ENCODE peak calls at places on chromosome 6, in eight cellular contexts. One of them, this sample, is unnamed.
A peak's percentile ranks its signal among the peaks of the same experiment; 100 is the strongest.

GRCh38 chr6:139240161-139241010 is 51.4 kb downstream of the TXLNB start:
- DNase-seq in psoas muscle: no peak
- DNase-seq in fibroblast of mammary gland: peak; percentile 86
- DNase-seq in fibroblast of lung: peak; percentile 90
- DNase-seq in ovary: peak; percentile 36
- DNase-seq in astrocyte of the spinal cord: peak; percentile 93
- DNase-seq in AG04450: peak; percentile 89
- DNase-seq in HepG2: no peak
- DNase-seq in this sample: peak; percentile 34

GRCh38 chr6:38806271-38806670 is 91.2 kb downstream of the DNAH8 start:
- DNase-seq in HepG2: no peak
- DNase-seq in fibroblast of lung: no peak
- DNase-seq in ovary: no peak
- DNase-seq in fibroblast of mammary gland: no peak
- DNase-seq in astrocyte of the spinal cord: no peak
- DNase-seq in psoas muscle: no peak
- DNase-seq in AG04450: no peak
- DNase-seq in this sample: no peak

GRCh38 chr6:137036566-137037300 is 8.0 kb downstream of the IL20RA start:
- DNase-seq in fibroblast of mammary gland: no peak
- DNase-seq in fibroblast of lung: no peak
- DNase-seq in ovary: no peak
- DNase-seq in HepG2: peak; percentile 20
- DNase-seq in astrocyte of the spinal cord: no peak
- DNase-seq in AG04450: no peak
- DNase-seq in psoas muscle: no peak
- DNase-seq in this sample: no peak

GRCh38 chr6:39209360-39209811 is 19.9 kb downstream of the KCNK5 start:
- DNase-seq in fibroblast of mammary gland: no peak
- DNase-seq in psoas muscle: no peak
- DNase-seq in ovary: no peak
- DNase-seq in astrocyte of the spinal cord: no peak
- DNase-seq in HepG2: no peak
- DNase-seq in fibroblast of lung: no peak
- DNase-seq in AG04450: no peak
- DNase-seq in this sample: no peak

GRCh38 chr6:129889580-129889979 is 28.5 kb upstream of the TMEM244 start:
- DNase-seq in fibroblast of mammary gland: peak; percentile 94
- DNase-seq in fibroblast of lung: peak; percentile 89
- DNase-seq in HepG2: no peak
- DNase-seq in astrocyte of the spinal cord: peak; percentile 90
- DNase-seq in ovary: no peak
- DNase-seq in psoas muscle: no peak
- DNase-seq in AG04450: peak; percentile 42
- DNase-seq in this sample: peak; percentile 59

GRCh38 chr6:159252955-159253508 is 83.8 kb downstream of the FNDC1 start:
- DNase-seq in AG04450: peak; percentile 4
- DNase-seq in fibroblast of lung: peak; percentile 81
- DNase-seq in fibroblast of mammary gland: peak; percentile 60
- DNase-seq in HepG2: peak; percentile 52
- DNase-seq in psoas muscle: no peak
- DNase-seq in astrocyte of the spinal cord: peak; percentile 69
- DNase-seq in ovary: no peak
- DNase-seq in this sample: no peak

GRCh38 chr6:14458669-14459266 is 341.2 kb downstream of the CD83 start:
- DNase-seq in AG04450: peak; percentile 86
- DNase-seq in fibroblast of lung: peak; percentile 94
- DNase-seq in HepG2: no peak
- DNase-seq in fibroblast of mammary gland: peak; percentile 91
- DNase-seq in psoas muscle: no peak
- DNase-seq in ovary: no peak
- DNase-seq in astrocyte of the spinal cord: peak; percentile 86
- DNase-seq in this sample: peak; percentile 33

GRCh38 chr6:11042750-11043551 is 1.2 kb downstream of the ELOVL2 start:
- DNase-seq in astrocyte of the spinal cord: peak; percentile 29
- DNase-seq in fibroblast of lung: peak; percentile 33
- DNase-seq in AG04450: no peak
- DNase-seq in psoas muscle: no peak
- DNase-seq in HepG2: no peak
- DNase-seq in fibroblast of mammary gland: no peak
- DNase-seq in ovary: no peak
- DNase-seq in this sample: no peak

GRCh38 chr6:20811112-20811746 is 277.0 kb downstream of the CDKAL1 start:
- DNase-seq in fibroblast of mammary gland: peak; percentile 97
- DNase-seq in HepG2: no peak
- DNase-seq in fibroblast of lung: peak; percentile 100
- DNase-seq in astrocyte of the spinal cord: peak; percentile 98
- DNase-seq in ovary: no peak
- DNase-seq in AG04450: peak; percentile 91
- DNase-seq in psoas muscle: no peak
- DNase-seq in this sample: peak; percentile 84

GRCh38 chr6:11113038-11113437 is 1.5 kb upstream of the ERVFRD-1 start:
- DNase-seq in astrocyte of the spinal cord: no peak
- DNase-seq in fibroblast of lung: no peak
- DNase-seq in AG04450: no peak
- DNase-seq in psoas muscle: no peak
- DNase-seq in ovary: no peak
- DNase-seq in fibroblast of mammary gland: peak; percentile 82
- DNase-seq in HepG2: no peak
- DNase-seq in this sample: no peak

GRCh38 chr6:11272491-11273192 is 40.2 kb upstream of the NEDD9 start:
- DNase-seq in fibroblast of lung: no peak
- DNase-seq in HepG2: no peak
- DNase-seq in psoas muscle: no peak
- DNase-seq in AG04450: no peak
- DNase-seq in ovary: no peak
- DNase-seq in astrocyte of the spinal cord: no peak
- DNase-seq in fibroblast of mammary gland: no peak
- DNase-seq in this sample: no peak

GRCh38 chr6:156061465-156061864 is 605.8 kb upstream of the NOX3 start:
- DNase-seq in fibroblast of lung: no peak
- DNase-seq in HepG2: no peak
- DNase-seq in astrocyte of the spinal cord: no peak
- DNase-seq in ovary: no peak
- DNase-seq in fibroblast of mammary gland: no peak
- DNase-seq in AG04450: no peak
- DNase-seq in psoas muscle: no peak
- DNase-seq in this sample: no peak

GRCh38 chr6:109318328-109318876 is 63.9 kb downstream of the CD164 start:
- DNase-seq in fibroblast of lung: no peak
- DNase-seq in psoas muscle: no peak
- DNase-seq in AG04450: no peak
- DNase-seq in fibroblast of mammary gland: no peak
- DNase-seq in astrocyte of the spinal cord: no peak
- DNase-seq in HepG2: peak; percentile 78
- DNase-seq in ovary: no peak
- DNase-seq in this sample: no peak

GRCh38 chr6:40148882-40149573 is 214.8 kb upstream of the MOCS1 start:
- DNase-seq in ovary: no peak
- DNase-seq in fibroblast of lung: no peak
- DNase-seq in AG04450: no peak
- DNase-seq in HepG2: no peak
- DNase-seq in astrocyte of the spinal cord: no peak
- DNase-seq in fibroblast of mammary gland: no peak
- DNase-seq in psoas muscle: no peak
- DNase-seq in this sample: no peak

GRCh38 chr6:7640607-7641577 is 50.9 kb downstream of the SNRNP48 start:
- DNase-seq in HepG2: peak; percentile 64
- DNase-seq in psoas muscle: no peak
- DNase-seq in astrocyte of the spinal cord: peak; percentile 68
- DNase-seq in fibroblast of lung: peak; percentile 87
- DNase-seq in AG04450: peak; percentile 43
- DNase-seq in fibroblast of mammary gland: peak; percentile 90
- DNase-seq in ovary: no peak
- DNase-seq in this sample: peak; percentile 20

GRCh38 chr6:82013561-82014275 is 233.8 kb downstream of the IBTK start:
- DNase-seq in fibroblast of mammary gland: peak; percentile 92
- DNase-seq in ovary: peak; percentile 51
- DNase-seq in astrocyte of the spinal cord: peak; percentile 81
- DNase-seq in HepG2: peak; percentile 34
- DNase-seq in AG04450: no peak
- DNase-seq in fibroblast of lung: peak; percentile 72
- DNase-seq in psoas muscle: no peak
- DNase-seq in this sample: no peak

GRCh38 chr6:163177892-163178420 is 236.6 kb upstream of the QKI start:
- DNase-seq in AG04450: no peak
- DNase-seq in psoas muscle: no peak
- DNase-seq in HepG2: no peak
- DNase-seq in fibroblast of lung: no peak
- DNase-seq in astrocyte of the spinal cord: no peak
- DNase-seq in fibroblast of mammary gland: no peak
- DNase-seq in ovary: no peak
- DNase-seq in this sample: no peak

GRCh38 chr6:32113386-32114352 is 4.5 kb upstream of the TNXB start:
- DNase-seq in fibroblast of lung: peak; percentile 76
- DNase-seq in ovary: peak; percentile 98
- DNase-seq in HepG2: peak; percentile 80
- DNase-seq in fibroblast of mammary gland: peak; percentile 99
- DNase-seq in psoas muscle: peak; percentile 86
- DNase-seq in AG04450: peak; percentile 81
- DNase-seq in astrocyte of the spinal cord: peak; percentile 93
- DNase-seq in this sample: peak; percentile 81
- TF ChIP-seq CTCF in fibroblast of lung: peak; percentile 78
- TF ChIP-seq CTCF in ovary: no peak
- TF ChIP-seq CTCF in HepG2: peak; percentile 65
- TF ChIP-seq CTCF in fibroblast of mammary gland: peak; percentile 74
- TF ChIP-seq CTCF in psoas muscle: no peak
- TF ChIP-seq CTCF in AG04450: peak; percentile 60
- TF ChIP-seq CTCF in astrocyte of the spinal cord: peak; percentile 51
- TF ChIP-seq CTCF in this sample: peak; percentile 69

GRCh38 chr6:22145823-22146379 is 150.9 kb downstream of the PRL start:
- DNase-seq in fibroblast of mammary gland: peak; percentile 69
- DNase-seq in fibroblast of lung: peak; percentile 82
- DNase-seq in AG04450: peak; percentile 42
- DNase-seq in psoas muscle: no peak
- DNase-seq in HepG2: no peak
- DNase-seq in ovary: no peak
- DNase-seq in astrocyte of the spinal cord: peak; percentile 79
- DNase-seq in this sample: peak; percentile 61

GRCh38 chr6:22147983-22148797 is 148.6 kb downstream of the PRL start:
- DNase-seq in psoas muscle: no peak
- DNase-seq in AG04450: peak; percentile 85
- DNase-seq in astrocyte of the spinal cord: peak; percentile 90
- DNase-seq in fibroblast of lung: peak; percentile 93
- DNase-seq in HepG2: peak; percentile 78
- DNase-seq in fibroblast of mammary gland: peak; percentile 62
- DNase-seq in ovary: no peak
- DNase-seq in this sample: peak; percentile 38

GRCh38 chr6:22149081-22149480 is 147.8 kb downstream of the PRL start:
- DNase-seq in astrocyte of the spinal cord: peak; percentile 9
- DNase-seq in psoas muscle: no peak
- DNase-seq in fibroblast of lung: peak; percentile 9
- DNase-seq in ovary: no peak
- DNase-seq in fibroblast of mammary gland: no peak
- DNase-seq in AG04450: no peak
- DNase-seq in HepG2: no peak
- DNase-seq in this sample: no peak

GRCh38 chr6:22146581-22147468 is 150.0 kb downstream of the PRL start:
- DNase-seq in astrocyte of the spinal cord: no peak
- DNase-seq in AG04450: no peak
- DNase-seq in fibroblast of lung: peak; percentile 19
- DNase-seq in psoas muscle: no peak
- DNase-seq in fibroblast of mammary gland: peak; percentile 18
- DNase-seq in ovary: no peak
- DNase-seq in HepG2: no peak
- DNase-seq in this sample: no peak

DNA sequence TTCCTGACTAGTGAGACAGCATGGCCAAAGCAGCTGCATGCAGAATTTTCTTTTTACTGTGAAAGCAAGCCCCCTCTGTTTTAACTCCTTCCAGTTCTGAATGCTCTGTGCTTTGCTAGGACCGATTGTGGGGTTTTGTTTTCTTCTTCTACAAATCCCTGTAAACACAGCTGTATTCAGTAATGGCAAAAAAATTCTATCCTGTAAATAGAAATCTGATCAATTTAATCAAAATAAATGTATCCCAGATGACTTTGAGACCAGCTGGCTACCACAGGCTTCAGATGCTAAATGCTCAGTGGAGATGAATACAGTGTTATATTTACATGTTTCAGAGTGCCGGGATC is 149.4 kb downstream of the PRL start:
- DNase-seq in AG04450: peak; percentile 92
- DNase-seq in fibroblast of lung: no peak
- DNase-seq in HepG2: no peak
- DNase-seq in astrocyte of the spinal cord: peak; percentile 9
- DNase-seq in fibroblast of mammary gland: no peak
- DNase-seq in ovary: no peak
- DNase-seq in psoas muscle: no peak
- DNase-seq in this sample: no peak
- H3K4me3 ChIP-seq in AG04450: peak overlapping the region; percentile 40
- H3K4me3 ChIP-seq in fibroblast of lung: peak overlapping the region; percentile 44
- H3K4me3 ChIP-seq in HepG2: no peak overlapping the region
- H3K4me3 ChIP-seq in astrocyte of the spinal cord: no peak overlapping the region
- H3K4me3 ChIP-seq in fibroblast of mammary gland: peak overlapping the region; percentile 48
- H3K4me3 ChIP-seq in ovary: no peak overlapping the region
- H3K4me3 ChIP-seq in psoas muscle: peak overlapping the region; percentile 66
- H3K4me3 ChIP-seq in this sample: peak overlapping the region; percentile 51

GRCh38 chr6:134060491-134061106 is 8.2 kb upstream of the SLC2A12 start:
- DNase-seq in ovary: no peak
- DNase-seq in AG04450: no peak
- DNase-seq in HepG2: peak; percentile 57
- DNase-seq in fibroblast of mammary gland: peak; percentile 47
- DNase-seq in psoas muscle: no peak
- DNase-seq in fibroblast of lung: peak; percentile 90
- DNase-seq in astrocyte of the spinal cord: peak; percentile 75
- DNase-seq in this sample: peak; percentile 10
- TF ChIP-seq CTCF in ovary: no peak
- TF ChIP-seq CTCF in AG04450: no peak
- TF ChIP-seq CTCF in HepG2: no peak
- TF ChIP-seq CTCF in fibroblast of mammary gland: no peak
- TF ChIP-seq CTCF in psoas muscle: no peak
- TF ChIP-seq CTCF in fibroblast of lung: no peak
- TF ChIP-seq CTCF in astrocyte of the spinal cord: no peak
- TF ChIP-seq CTCF in this sample: no peak

GRCh38 chr6:143677891-143678737 is at the start of gene PHACTR2:
- DNase-seq in ovary: peak; percentile 75
- DNase-seq in psoas muscle: peak; percentile 80
- DNase-seq in fibroblast of mammary gland: peak; percentile 81
- DNase-seq in AG04450: no peak
- DNase-seq in fibroblast of lung: peak; percentile 77
- DNase-seq in astrocyte of the spinal cord: peak; percentile 84
- DNase-seq in HepG2: peak; percentile 76
- DNase-seq in this sample: peak; percentile 32

GRCh38 chr6:143677577-143677890 is 231 bp upstream of the PHACTR2 start:
- DNase-seq in astrocyte of the spinal cord: peak; percentile 29
- DNase-seq in ovary: no peak
- DNase-seq in psoas muscle: no peak
- DNase-seq in HepG2: no peak
- DNase-seq in fibroblast of mammary gland: no peak
- DNase-seq in fibroblast of lung: no peak
- DNase-seq in AG04450: no peak
- DNase-seq in this sample: no peak

GRCh38 chr6:143675327-143675900 is 2.4 kb upstream of the PHACTR2 start:
- DNase-seq in fibroblast of lung: no peak
- DNase-seq in psoas muscle: no peak
- DNase-seq in astrocyte of the spinal cord: no peak
- DNase-seq in ovary: no peak
- DNase-seq in HepG2: peak; percentile 29
- DNase-seq in AG04450: no peak
- DNase-seq in fibroblast of mammary gland: no peak
- DNase-seq in this sample: no peak

GRCh38 chr6:143675946-143676345 is 1.8 kb upstream of the PHACTR2 start:
- DNase-seq in psoas muscle: no peak
- DNase-seq in HepG2: peak; percentile 46
- DNase-seq in fibroblast of mammary gland: peak; percentile 53
- DNase-seq in AG04450: no peak
- DNase-seq in astrocyte of the spinal cord: peak; percentile 38
- DNase-seq in fibroblast of lung: peak; percentile 64
- DNase-seq in ovary: no peak
- DNase-seq in this sample: no peak

GRCh38 chr6:143676437-143677045 is 1.2 kb upstream of the PHACTR2 start:
- DNase-seq in ovary: no peak
- DNase-seq in astrocyte of the spinal cord: no peak
- DNase-seq in AG04450: no peak
- DNase-seq in psoas muscle: no peak
- DNase-seq in fibroblast of mammary gland: no peak
- DNase-seq in fibroblast of lung: no peak
- DNase-seq in HepG2: no peak
- DNase-seq in this sample: no peak
- H3K4me3 ChIP-seq in ovary: no peak overlapping the region
- H3K4me3 ChIP-seq in astrocyte of the spinal cord: no peak overlapping the region
- H3K4me3 ChIP-seq in AG04450: no peak overlapping the region
- H3K4me3 ChIP-seq in psoas muscle: no peak overlapping the region
- H3K4me3 ChIP-seq in fibroblast of mammary gland: no peak overlapping the region
- H3K4me3 ChIP-seq in fibroblast of lung: no peak overlapping the region
- H3K4me3 ChIP-seq in HepG2: no peak overlapping the region
- H3K4me3 ChIP-seq in this sample: no peak overlapping the region